ENCODE peak calls at places on chromosomes 7 and 10, in eight cellular contexts. One of them, this sample, is unnamed.

GRCh38 chr7:74452748-74453320 is 872 bp upstream of the GTF2IRD1 start:
- DNase-seq in activated CD4-positive, alpha-beta T cell treated with anti-CD3 and anti-CD28 coated beads for 4 hours: peak
- DNase-seq in NCI-H748 treated with DMSO at 0.1 percent for 48 hours: no peak
- DNase-seq in adipocyte: peak
- DNase-seq in T follicular helper cell: no peak
- DNase-seq in GM12891: no peak
- DNase-seq in EH: peak
- DNase-seq in Calu3: no peak
- DNase-seq in this sample: no peak

GRCh38 chr7:105439174-105439893 is 50.6 kb upstream of the SRPK2 start:
- DNase-seq in activated CD4-positive, alpha-beta T cell treated with anti-CD3 and anti-CD28 coated beads for 4 hours: no peak
- DNase-seq in NCI-H748 treated with DMSO at 0.1 percent for 48 hours: no peak
- DNase-seq in adipocyte: peak
- DNase-seq in T follicular helper cell: no peak
- DNase-seq in GM12891: no peak
- DNase-seq in EH: peak
- DNase-seq in Calu3: peak
- DNase-seq in this sample: peak

GRCh38 chr7:106085015-106085414 is 27.1 kb downstream of the SYPL1 start:
- DNase-seq in activated CD4-positive, alpha-beta T cell treated with anti-CD3 and anti-CD28 coated beads for 4 hours: no peak
- DNase-seq in NCI-H748 treated with DMSO at 0.1 percent for 48 hours: no peak
- DNase-seq in adipocyte: no peak
- DNase-seq in T follicular helper cell: no peak
- DNase-seq in GM12891: no peak
- DNase-seq in EH: no peak
- DNase-seq in Calu3: no peak
- DNase-seq in this sample: no peak

GRCh38 chr7:149496642-149497391 is 792 bp downstream of the ZNF746 start:
- DNase-seq in activated CD4-positive, alpha-beta T cell treated with anti-CD3 and anti-CD28 coated beads for 4 hours: peak
- DNase-seq in NCI-H748 treated with DMSO at 0.1 percent for 48 hours: peak
- DNase-seq in adipocyte: peak
- DNase-seq in T follicular helper cell: peak
- DNase-seq in GM12891: peak
- DNase-seq in EH: peak
- DNase-seq in Calu3: peak
- DNase-seq in this sample: no peak

GRCh38 chr7:123846217-123846891 is 1.4 kb downstream of the HYAL4 start:
- DNase-seq in activated CD4-positive, alpha-beta T cell treated with anti-CD3 and anti-CD28 coated beads for 4 hours: no peak
- DNase-seq in NCI-H748 treated with DMSO at 0.1 percent for 48 hours: no peak
- DNase-seq in adipocyte: no peak
- DNase-seq in T follicular helper cell: no peak
- DNase-seq in GM12891: no peak
- DNase-seq in EH: no peak
- DNase-seq in Calu3: peak
- DNase-seq in this sample: no peak

GRCh38 chr7:47621347-47621746 is 39.4 kb upstream of the TNS3 start:
- DNase-seq in activated CD4-positive, alpha-beta T cell treated with anti-CD3 and anti-CD28 coated beads for 4 hours: no peak
- DNase-seq in NCI-H748 treated with DMSO at 0.1 percent for 48 hours: no peak
- DNase-seq in adipocyte: no peak
- DNase-seq in T follicular helper cell: no peak
- DNase-seq in GM12891: no peak
- DNase-seq in EH: no peak
- DNase-seq in Calu3: no peak
- DNase-seq in this sample: peak

GRCh38 chr10:28137907-28138880 is 139.3 kb upstream of the ODAD2 start:
- DNase-seq in activated CD4-positive, alpha-beta T cell treated with anti-CD3 and anti-CD28 coated beads for 4 hours: no peak
- DNase-seq in NCI-H748 treated with DMSO at 0.1 percent for 48 hours: no peak
- DNase-seq in adipocyte: peak
- DNase-seq in T follicular helper cell: no peak
- DNase-seq in GM12891: no peak
- DNase-seq in EH: peak
- DNase-seq in Calu3: no peak
- DNase-seq in this sample: peak

GRCh38 chr10:48465860-48466521 is 138.9 kb downstream of the ARHGAP22 start:
- DNase-seq in activated CD4-positive, alpha-beta T cell treated with anti-CD3 and anti-CD28 coated beads for 4 hours: no peak
- DNase-seq in NCI-H748 treated with DMSO at 0.1 percent for 48 hours: no peak
- DNase-seq in adipocyte: no peak
- DNase-seq in T follicular helper cell: no peak
- DNase-seq in GM12891: no peak
- DNase-seq in EH: no peak
- DNase-seq in Calu3: no peak
- DNase-seq in this sample: no peak

GRCh38 chr7:72430531-72430930 is 18.4 kb upstream of the CALN1 start:
- DNase-seq in activated CD4-positive, alpha-beta T cell treated with anti-CD3 and anti-CD28 coated beads for 4 hours: no peak
- DNase-seq in NCI-H748 treated with DMSO at 0.1 percent for 48 hours: no peak
- DNase-seq in adipocyte: no peak
- DNase-seq in T follicular helper cell: no peak
- DNase-seq in GM12891: no peak
- DNase-seq in EH: no peak
- DNase-seq in Calu3: no peak
- DNase-seq in this sample: no peak

GRCh38 chr7:93949468-93949867 is 27.9 kb downstream of the GNG11 start:
- DNase-seq in activated CD4-positive, alpha-beta T cell treated with anti-CD3 and anti-CD28 coated beads for 4 hours: no peak
- DNase-seq in NCI-H748 treated with DMSO at 0.1 percent for 48 hours: no peak
- DNase-seq in adipocyte: peak
- DNase-seq in T follicular helper cell: no peak
- DNase-seq in GM12891: no peak
- DNase-seq in EH: peak
- DNase-seq in Calu3: no peak
- DNase-seq in this sample: peak

GRCh38 chr10:3873728-3874461 is 88.9 kb upstream of the KLF6 start:
- DNase-seq in activated CD4-positive, alpha-beta T cell treated with anti-CD3 and anti-CD28 coated beads for 4 hours: no peak
- DNase-seq in NCI-H748 treated with DMSO at 0.1 percent for 48 hours: peak
- DNase-seq in adipocyte: peak
- DNase-seq in T follicular helper cell: peak
- DNase-seq in GM12891: no peak
- DNase-seq in EH: peak
- DNase-seq in Calu3: no peak
- DNase-seq in this sample: peak

GRCh38 chr10:47261121-47261520 is 38.9 kb upstream of the GDF10 start:
- DNase-seq in activated CD4-positive, alpha-beta T cell treated with anti-CD3 and anti-CD28 coated beads for 4 hours: peak
- DNase-seq in NCI-H748 treated with DMSO at 0.1 percent for 48 hours: no peak
- DNase-seq in adipocyte: no peak
- DNase-seq in T follicular helper cell: peak
- DNase-seq in GM12891: peak
- DNase-seq in EH: no peak
- DNase-seq in Calu3: no peak
- DNase-seq in this sample: no peak

GRCh38 chr10:105797234-105797890 is 1156.3 kb downstream of the SORCS3 start:
- DNase-seq in activated CD4-positive, alpha-beta T cell treated with anti-CD3 and anti-CD28 coated beads for 4 hours: no peak
- DNase-seq in NCI-H748 treated with DMSO at 0.1 percent for 48 hours: peak
- DNase-seq in adipocyte: peak
- DNase-seq in T follicular helper cell: no peak
- DNase-seq in GM12891: peak
- DNase-seq in EH: peak
- DNase-seq in Calu3: no peak
- DNase-seq in this sample: peak

GRCh38 chr7:44182827-44183226 is 6.4 kb downstream of the GCK start:
- DNase-seq in activated CD4-positive, alpha-beta T cell treated with anti-CD3 and anti-CD28 coated beads for 4 hours: no peak
- DNase-seq in NCI-H748 treated with DMSO at 0.1 percent for 48 hours: no peak
- DNase-seq in adipocyte: no peak
- DNase-seq in T follicular helper cell: no peak
- DNase-seq in GM12891: no peak
- DNase-seq in EH: no peak
- DNase-seq in Calu3: no peak
- DNase-seq in this sample: no peak

GRCh38 chr7:101630591-101630990 is 1.5 kb upstream of the MYL10 start:
- DNase-seq in activated CD4-positive, alpha-beta T cell treated with anti-CD3 and anti-CD28 coated beads for 4 hours: no peak
- DNase-seq in NCI-H748 treated with DMSO at 0.1 percent for 48 hours: no peak
- DNase-seq in adipocyte: peak
- DNase-seq in T follicular helper cell: no peak
- DNase-seq in GM12891: no peak
- DNase-seq in EH: peak
- DNase-seq in Calu3: no peak
- DNase-seq in this sample: no peak

GRCh38 chr10:31754803-31755624 is 173.6 kb downstream of the ARHGAP12 start:
- DNase-seq in activated CD4-positive, alpha-beta T cell treated with anti-CD3 and anti-CD28 coated beads for 4 hours: no peak
- DNase-seq in NCI-H748 treated with DMSO at 0.1 percent for 48 hours: no peak
- DNase-seq in adipocyte: no peak
- DNase-seq in T follicular helper cell: no peak
- DNase-seq in GM12891: no peak
- DNase-seq in EH: peak
- DNase-seq in Calu3: peak
- DNase-seq in this sample: no peak

GRCh38 chr10:80356563-80356999 is at the start of the genes DYDC1 and DYDC2:
- DNase-seq in activated CD4-positive, alpha-beta T cell treated with anti-CD3 and anti-CD28 coated beads for 4 hours: peak
- DNase-seq in NCI-H748 treated with DMSO at 0.1 percent for 48 hours: peak
- DNase-seq in adipocyte: peak
- DNase-seq in T follicular helper cell: no peak
- DNase-seq in GM12891: peak
- DNase-seq in EH: peak
- DNase-seq in Calu3: peak
- DNase-seq in this sample: no peak

This sample was measured in COLO829.